ENCODE peak calls at places on chromosomes 3 and 15, in nine cellular contexts. S, H, L, E, V, I, J, F and Q are unnamed samples.

GRCh38 chr3:135456182-135456790 is 509.2 kb upstream of the PPP2R3A start:
- DNase-seq in H (no peak), I (peak), F (no peak), V (no peak), J (no peak), S (peak), L (no peak), E (no peak), Q (no peak)

GRCh38 chr3:193593666-193594025 is 638 bp downstream of the OPA1 start:
- DNase-seq in F (peak), V (no peak), H (peak), I (peak), S (peak), J (peak), L (no peak), E (no peak), Q (no peak)

GRCh38 chr15:69757186-69757585 is 304.6 kb downstream of the RPLP1 start:
- DNase-seq in F (no peak), L (no peak), E (no peak), V (no peak), H (peak), J (no peak), I (no peak), S (no peak), Q (no peak)

GRCh38 chr3:185175370-185175987 is 22.6 kb upstream of the C3orf70 start:
- DNase-seq in L (peak), F (peak), H (no peak), I (peak), J (peak), E (peak), V (peak), S (peak), Q (no peak)

GRCh38 chr3:184155644-184156521 is 706 bp downstream of the DVL3 start:
- DNase-seq in E (peak), F (peak), V (peak), H (peak), J (no peak), S (peak), L (peak), I (peak), Q (no peak)

GRCh38 chr3:123652346-123652984 is 67.6 kb upstream of the HACD2 start:
- DNase-seq in V (peak), S (peak), E (peak), J (peak), F (peak), L (peak), I (peak), H (peak), Q (no peak)

GRCh38 chr3:36493051-36493450 is 112.7 kb downstream of the STAC start:
- DNase-seq in H (no peak), V (no peak), J (no peak), L (no peak), F (no peak), I (no peak), E (no peak), S (no peak), Q (no peak)

GRCh38 chr3:124663690-124664089 is 66.6 kb upstream of the UMPS start:
- DNase-seq in H (peak), F (peak), V (no peak), S (no peak), I (no peak), E (no peak), L (no peak), J (no peak), Q (no peak)

GRCh38 chr15:76310470-76311070 is 699 bp downstream of the ETFA start:
- DNase-seq in I (peak), J (peak), L (no peak), F (peak), H (no peak), S (peak), V (no peak), E (no peak), Q (no peak)

GRCh38 chr3:58215317-58216025 is 4.7 kb upstream of the DNASE1L3 start:
- DNase-seq in V (no peak), S (no peak), H (peak), J (no peak), F (no peak), L (no peak), E (no peak), I (no peak), Q (no peak)

GRCh38 chr3:58217209-58217811 is 6.5 kb upstream of the DNASE1L3 start:
- DNase-seq in L (peak), F (peak), V (peak), E (peak), H (peak), I (peak), S (peak), J (peak), Q (peak)

GRCh38 chr3:58210761-58211477 is at the start of gene DNASE1L3:
- DNase-seq in F (no peak), J (no peak), I (no peak), V (no peak), S (no peak), E (no peak), H (no peak), L (no peak), Q (no peak)

GRCh38 chr3:58216496-58217197 is 5.9 kb upstream of the DNASE1L3 start:
- DNase-seq in E (no peak), S (no peak), J (no peak), F (no peak), H (peak), I (peak), L (no peak), V (no peak), Q (no peak)

GRCh38 chr3:58214484-58215316 is 3.9 kb upstream of the DNASE1L3 start:
- DNase-seq in L (no peak), I (no peak), S (peak), F (peak), V (no peak), E (no peak), J (no peak), H (peak), Q (no peak)
- TF ChIP-seq CTCF in L (no peak), I (no peak), S (no peak), F (no peak), V (no peak), E (no peak), J (no peak), H (peak), Q (no peak)

GRCh38 chr3:27728195-27729087 is 6.3 kb upstream of the EOMES start:
- DNase-seq in L (no peak), V (no peak), J (no peak), H (no peak), F (peak), I (peak), S (no peak), E (no peak), Q (no peak)
- H3K4me3 ChIP-seq in L (peak), V (no peak), J (peak), H (no peak), F (no peak), I (peak), S (no peak), E (no peak), Q (no peak)

GRCh38 chr3:149396476-149396875 is 19.0 kb upstream of the TM4SF1 start:
- DNase-seq in E (no peak), V (no peak), F (no peak), I (no peak), L (no peak), H (no peak), J (no peak), S (no peak), Q (no peak)
- TF ChIP-seq CTCF in E (no peak), V (no peak), F (no peak), I (no peak), L (no peak), H (no peak), J (no peak), S (no peak), Q (no peak)

GRCh38 chr15:26097216-26097615 is 234.1 kb upstream of the ATP10A start:
- DNase-seq in I (no peak), S (no peak), V (no peak), L (no peak), J (no peak), H (no peak), F (no peak), E (no peak), Q (no peak)

GRCh38 chr15:26101443-26101842 is 238.3 kb upstream of the ATP10A start:
- DNase-seq in H (no peak), I (no peak), S (no peak), F (no peak), J (no peak), L (no peak), E (no peak), V (no peak), Q (no peak)

GRCh38 chr15:26091184-26091583 is 228.1 kb upstream of the ATP10A start:
- DNase-seq in V (no peak), H (no peak), L (no peak), E (no peak), I (no peak), F (no peak), J (no peak), S (no peak), Q (no peak)

GRCh38 chr15:26098801-26099200 is 235.7 kb upstream of the ATP10A start:
- DNase-seq in L (no peak), V (no peak), I (no peak), H (no peak), S (no peak), E (no peak), F (no peak), J (no peak), Q (no peak)

GRCh38 chr15:26095710-26096330 is 232.7 kb upstream of the ATP10A start:
- DNase-seq in J (no peak), V (no peak), L (no peak), I (peak), S (no peak), H (no peak), E (no peak), F (no peak), Q (no peak)
- H3K4me3 ChIP-seq in J (no peak), V (no peak), L (no peak), I (no peak), S (no peak), H (no peak), E (no peak), F (no peak), Q (no peak)